ENCODE peak calls at places on chromosomes 6 and 20, in nine cellular contexts. P is OCI-LY7, D is A549, U is Panc1, T is heart left ventricle, F is ovary, G is spleen, Q is sigmoid colon, O is heart right ventricle. J is an unnamed sample. For H3K9me3, the result is how much of the 10 kb centered on the place peaks cover.

GRCh38 chr6:53544050-53544499 is 826 bp downstream of the GCLC start:
- DNase-seq in Q (no peak), F (no peak), O (no peak), T (no peak), U (no peak), P (peak), D (no peak), G (no peak), J (no peak)

GRCh38 chr6:80364206-80364605 is 257.7 kb downstream of the BCKDHB start:
- DNase-seq in D (no peak), Q (no peak), G (no peak), O (no peak), P (no peak), U (no peak), F (no peak), T (no peak), J (no peak)

GRCh38 chr6:83199865-83200230 is 6.7 kb downstream of the RWDD2A start:
- DNase-seq in F (no peak), U (no peak), P (no peak), Q (no peak), T (no peak), G (no peak), O (no peak), D (no peak), J (peak)

GRCh38 chr20:37902504-37903313 is at the start of gene VSTM2L:
- DNase-seq in G (peak), F (no peak), T (no peak), D (peak), U (no peak), O (no peak), Q (peak), P (no peak), J (peak)

GRCh38 chr6:22368794-22369193 is 72.0 kb upstream of the PRL start:
- DNase-seq in G (no peak), T (no peak), F (no peak), O (no peak), D (no peak), Q (no peak), U (no peak), P (no peak), J (no peak)

GRCh38 chr20:17967595-17968365 is 814 bp downstream of the SNX5 start:
- DNase-seq in D (peak), Q (no peak), G (no peak), T (no peak), O (peak), U (peak), P (peak), F (no peak), J (no peak)

GRCh38 chr20:3406481-3407425 is 716 bp downstream of the DNAAF9 start:
- DNase-seq in G (peak), F (peak), O (peak), Q (peak), U (no peak), T (no peak), P (no peak), D (peak), J (no peak)

GRCh38 chr6:62746161-62746560 is 460.1 kb upstream of the KHDRBS2 start:
- DNase-seq in O (no peak), D (no peak), F (no peak), P (no peak), T (no peak), G (no peak), U (no peak), Q (no peak), J (no peak)

GRCh38 chr6:82494367-82494766 is 130.8 kb downstream of the TPBG start:
- DNase-seq in D (no peak), T (no peak), Q (no peak), G (no peak), P (no peak), F (no peak), U (no peak), O (no peak), J (no peak)

GRCh38 chr6:42367353-42368011 is 84.2 kb downstream of the TRERF1 start:
- DNase-seq in P (peak), D (no peak), U (no peak), F (no peak), Q (no peak), T (no peak), G (peak), O (peak), J (no peak)

GRCh38 chr6:129575378-129576118 is 134.4 kb downstream of the ARHGAP18 start:
- DNase-seq in F (no peak), O (peak), G (no peak), D (peak), U (no peak), P (peak), Q (no peak), T (no peak), J (no peak)

GRCh38 chr20:44909872-44910689 is at the start of gene PABPC1L:
- DNase-seq in F (peak), O (peak), G (peak), Q (peak), P (peak), U (no peak), D (peak), T (peak), J (no peak)

GRCh38 chr6:29016559-29017427 is 11.7 kb upstream of the ZNF311 start:
- DNase-seq in T (peak), F (peak), P (peak), U (peak), Q (peak), G (peak), D (peak), O (peak), J (peak)

GRCh38 chr6:131643262-131643631 is 6.1 kb downstream of the ENPP3 start:
- DNase-seq in P (no peak), Q (no peak), F (no peak), G (no peak), D (no peak), T (no peak), O (no peak), U (no peak), J (no peak)

GRCh38 chr20:41078329-41078728 is 49.7 kb downstream of the TOP1 start:
- DNase-seq in F (no peak), U (no peak), T (no peak), D (peak), P (peak), G (no peak), Q (no peak), O (peak), J (no peak)

GRCh38 chr6:36098920-36099647 is 31.2 kb upstream of the MAPK13 start:
- DNase-seq in T (no peak), D (no peak), F (no peak), U (no peak), P (no peak), Q (no peak), G (no peak), O (no peak), J (no peak)

GRCh38 chr6:40997256-40997957 is 41.6 kb downstream of the UNC5CL start:
- DNase-seq in F (peak), D (peak), T (no peak), G (no peak), Q (no peak), P (no peak), O (no peak), U (no peak), J (peak)

GRCh38 chr6:5475779-5476178 is 214.5 kb downstream of the FARS2 start:
- DNase-seq in U (no peak), Q (no peak), F (no peak), G (no peak), O (no peak), T (no peak), P (no peak), D (no peak), J (no peak)

GRCh38 chr6:13383280-13384163 is 55.2 kb upstream of the TBC1D7 start:
- DNase-seq in G (no peak), Q (no peak), T (no peak), U (no peak), D (no peak), F (no peak), P (no peak), O (no peak), J (no peak)

GRCh38 chr6:13863699-13864155 is 49.4 kb upstream of the MCUR1 start:
- DNase-seq in O (no peak), D (no peak), U (no peak), Q (no peak), F (no peak), T (no peak), P (no peak), G (no peak), J (no peak)

GRCh38 chr6:154951400-154952200 is 43.5 kb upstream of the TIAM2 start:
- DNase-seq in F (no peak), O (no peak), U (no peak), T (no peak), G (no peak), D (no peak), P (peak), Q (no peak), J (no peak)

GRCh38 chr20:6769953-6770831 is 2.7 kb downstream of the BMP2 start:
- DNase-seq in T (peak), P (no peak), D (no peak), F (peak), Q (peak), U (no peak), O (peak), G (peak), J (no peak)

GRCh38 chr20:32070690-32071213 is 18.7 kb downstream of the HCK start:
- DNase-seq in O (no peak), U (no peak), D (no peak), T (no peak), F (no peak), Q (no peak), P (no peak), G (no peak), J (no peak)

GRCh38 chr20:20034486-20034885 is 17.3 kb downstream of the NAA20 start:
- DNase-seq in G (no peak), O (no peak), T (no peak), U (no peak), F (no peak), P (no peak), D (no peak), Q (no peak), J (no peak)

GRCh38 chr20:20037960-20038359 is 14.3 kb downstream of the CRNKL1 start:
- DNase-seq in D (no peak), U (no peak), P (no peak), T (no peak), F (no peak), G (no peak), Q (no peak), O (no peak), J (peak)

GRCh38 chr20:20036756-20037155 is 15.5 kb downstream of the CRNKL1 start:
- DNase-seq in Q (no peak), D (no peak), P (no peak), T (no peak), F (no peak), O (no peak), U (no peak), G (no peak), J (no peak)

DNA sequence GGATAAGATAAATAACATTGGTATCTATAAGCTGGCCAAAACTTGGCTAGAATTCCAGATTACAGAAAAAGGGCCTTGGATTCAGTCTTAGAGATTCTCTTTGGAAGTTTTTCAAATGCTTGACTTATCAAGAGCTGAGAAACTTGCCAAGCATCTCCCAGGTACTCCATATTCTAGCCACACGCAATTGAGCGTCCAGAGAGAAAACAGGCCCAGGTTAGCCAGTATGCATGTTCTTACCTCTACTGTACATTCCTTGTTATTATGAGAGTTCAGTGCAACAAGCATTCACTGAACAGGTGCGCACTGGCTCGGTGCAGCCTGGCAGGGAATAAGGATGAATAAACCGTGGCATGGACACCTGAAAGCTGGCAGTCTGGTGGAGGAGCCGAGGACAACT is 13.7 kb downstream of the CRNKL1 start:
- DNase-seq in F (no peak), U (no peak), T (no peak), P (no peak), O (no peak), D (no peak), Q (no peak), G (no peak), J (no peak)
- H3K27ac ChIP-seq in F (no peak), U (no peak), T (no peak), P (no peak), O (no peak), D (no peak), Q (no peak), G (no peak), J (no peak)

GRCh38 chr20:29741594-29741893 is 1515.9 kb upstream of the DEFB115 start:
- DNase-seq in G (no peak), D (no peak), O (no peak), T (no peak), Q (no peak), P (no peak), U (no peak), F (no peak), J (no peak)
- H3K9me3 ChIP-seq in G (under half), D (under half), O (under half), T (under half), Q (under half), P (under half), U (under half), F (under half), J (half or more)

GRCh38 chr20:59526242-59527225 is 77.8 kb upstream of the PHACTR3 start:
- DNase-seq in G (no peak), P (no peak), F (no peak), O (no peak), U (no peak), T (no peak), Q (no peak), D (peak), J (no peak)
- TF ChIP-seq CTCF in G (no peak), P (peak), F (no peak), O (peak), U (peak), T (no peak), Q (no peak), D (no peak), J (peak)

GRCh38 chr20:1417790-1418189 is 24.9 kb upstream of the FKBP1A start:
- DNase-seq in U (no peak), F (no peak), T (no peak), Q (no peak), D (no peak), P (no peak), O (no peak), G (no peak), J (no peak)

GRCh38 chr20:1415667-1416468 is 23.0 kb upstream of the FKBP1A start:
- DNase-seq in O (no peak), U (peak), D (peak), P (no peak), G (no peak), F (no peak), Q (no peak), T (no peak), J (peak)

GRCh38 chr20:1418335-1418734 is 25.5 kb upstream of the FKBP1A start:
- DNase-seq in D (no peak), G (no peak), O (no peak), T (no peak), P (no peak), Q (no peak), F (no peak), U (no peak), J (no peak)

GRCh38 chr20:1417273-1417672 is 24.4 kb upstream of the FKBP1A start:
- DNase-seq in D (no peak), Q (no peak), O (no peak), T (no peak), F (no peak), U (no peak), G (no peak), P (no peak), J (no peak)

DNA sequence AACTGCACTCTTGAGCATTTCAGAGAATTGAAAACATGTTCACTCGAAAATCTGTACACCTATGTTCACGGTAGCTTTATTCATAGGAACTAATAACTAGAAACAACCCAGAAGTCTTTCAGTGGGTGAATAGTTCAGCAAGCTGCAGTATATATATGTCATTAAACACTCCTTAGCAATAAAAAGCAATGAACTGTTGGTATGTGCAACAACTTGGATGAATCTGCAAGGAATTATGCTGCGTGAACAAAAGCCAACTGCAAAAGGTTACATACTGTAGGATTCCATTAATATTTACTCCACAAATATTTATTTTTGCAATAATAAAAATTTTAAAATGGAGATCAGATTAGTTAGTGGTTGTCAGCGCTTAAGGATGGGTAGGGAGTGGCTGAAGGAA is 22.1 kb upstream of the FKBP1A start:
- DNase-seq in G (no peak), Q (no peak), U (no peak), D (no peak), O (no peak), P (no peak), T (no peak), F (no peak), J (no peak)
- H3K27ac ChIP-seq in G (no peak), Q (no peak), U (peak), D (peak), O (no peak), P (no peak), T (no peak), F (no peak), J (no peak)

GRCh38 chr6:109356237-109356636 is 26.0 kb downstream of the CD164 start:
- DNase-seq in O (no peak), D (no peak), T (no peak), G (no peak), Q (no peak), U (no peak), P (no peak), F (no peak), J (no peak)
- H3K9me3 ChIP-seq in O (under half), D (under half), T (under half), G (under half), Q (under half), U (under half), P (under half), F (under half), J (under half)

GRCh38 chr20:9500121-9500911 is 14.1 kb upstream of the LAMP5 start:
- DNase-seq in P (no peak), T (no peak), D (no peak), F (no peak), O (no peak), Q (no peak), G (no peak), U (no peak), J (no peak)
- TF ChIP-seq CTCF in P (no peak), T (no peak), D (no peak), F (no peak), O (no peak), Q (no peak), G (no peak), U (no peak), J (no peak)

DNA sequence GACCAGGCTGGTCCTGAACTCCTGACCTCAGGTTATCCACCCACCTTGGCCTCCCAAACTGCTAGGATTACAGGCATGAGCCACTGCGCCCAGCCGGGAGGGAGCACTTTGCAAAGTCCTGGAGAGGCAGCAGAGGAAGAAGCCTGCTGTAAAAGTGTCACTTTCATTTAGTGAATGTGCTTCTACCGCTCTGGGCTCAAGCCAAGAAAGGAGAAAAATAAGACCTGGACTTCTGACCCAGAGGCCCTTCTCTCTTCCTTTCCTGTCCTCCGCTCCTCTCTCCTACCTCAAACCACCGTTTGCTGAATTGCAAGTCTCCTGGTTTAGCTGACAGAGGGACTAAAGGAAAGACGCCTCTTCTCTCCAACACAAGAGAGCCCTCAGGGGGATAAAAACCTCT is 84.1 kb upstream of the SLC22A23 start:
- DNase-seq in D (no peak), Q (no peak), F (no peak), P (no peak), O (no peak), U (no peak), T (no peak), G (no peak), J (no peak)
- H3K27ac ChIP-seq in D (no peak), Q (no peak), F (no peak), P (no peak), O (no peak), U (no peak), T (no peak), G (no peak), J (no peak)

GRCh38 chr20:4966826-4967751 is 34.2 kb downstream of the SLC23A2 start:
- DNase-seq in D (no peak), O (no peak), G (no peak), T (no peak), U (no peak), P (no peak), F (no peak), Q (no peak), J (no peak)
- H3K9me3 ChIP-seq in D (under half), O (under half), G (under half), T (under half), U (under half), P (under half), F (under half), Q (under half), J (under half)

GRCh38 chr20:59962155-59962554 is 3.9 kb downstream of the CDH26 start:
- DNase-seq in D (no peak), Q (no peak), T (no peak), P (no peak), F (no peak), O (no peak), G (no peak), U (no peak), J (no peak)
- TF ChIP-seq CTCF in D (no peak), Q (no peak), T (no peak), P (no peak), F (no peak), O (no peak), G (no peak), U (no peak), J (no peak)

GRCh38 chr20:63377256-63378114 is 16.3 kb upstream of the CHRNA4 start:
- DNase-seq in O (no peak), Q (no peak), U (no peak), P (no peak), T (no peak), F (no peak), D (no peak), G (no peak), J (no peak)
- H3K27ac ChIP-seq in O (no peak), Q (no peak), U (no peak), P (no peak), T (no peak), F (no peak), D (no peak), G (no peak), J (no peak)